ENCODE peak calls at places on chromosomes 13 and 19, in seven cellular contexts. H, N, S, O, X, E and D are unnamed samples.

GRCh38 chr13:112747256-112747655 is 57.4 kb downstream of the ATP11A start:
- DNase-seq in O (no peak), N (no peak), X (no peak), S (no peak), E (no peak), H (no peak), D (no peak)

GRCh38 chr19:3275068-3275582 is 50.7 kb downstream of the CELF5 start:
- DNase-seq in S (no peak), X (peak; percentile 65), O (peak; percentile 45), N (peak; percentile 70), E (no peak), H (no peak), D (peak; percentile 64)

GRCh38 chr19:17654993-17655392 is 33.2 kb downstream of the UNC13A start:
- DNase-seq in H (peak; percentile 61), S (peak; percentile 62), X (no peak), E (no peak), O (peak; percentile 61), N (no peak), D (no peak)

GRCh38 chr13:109309625-109310363 is 476.6 kb downstream of the IRS2 start:
- DNase-seq in N (no peak), X (peak; percentile 78), O (no peak), E (no peak), H (no peak), S (no peak), D (no peak)

GRCh38 chr13:100306042-100306441 is 217.1 kb downstream of the PCCA start:
- DNase-seq in N (no peak), H (no peak), X (no peak), O (no peak), S (no peak), E (no peak), D (no peak)

GRCh38 chr13:64488731-64489130 is 2741.4 kb downstream of the PCDH9 start:
- DNase-seq in X (no peak), O (no peak), E (no peak), S (no peak), N (no peak), H (no peak), D (no peak)

GRCh38 chr13:79581870-79582315 is 100.9 kb downstream of the NDFIP2 start:
- DNase-seq in E (no peak), O (no peak), N (no peak), X (no peak), S (no peak), H (no peak), D (no peak)

GRCh38 chr13:106337096-106337495 is 198.4 kb downstream of the EFNB2 start:
- DNase-seq in O (no peak), E (no peak), H (no peak), S (no peak), X (no peak), N (no peak), D (no peak)

GRCh38 chr19:38571682-38572081 is 46.1 kb downstream of the MAP4K1 start:
- DNase-seq in N (no peak), X (no peak), O (no peak), H (no peak), E (no peak), S (no peak), D (no peak)

GRCh38 chr13:48320906-48321510 is 17.5 kb downstream of the RB1 start:
- DNase-seq in X (no peak), E (no peak), S (no peak), O (no peak), H (no peak), N (no peak), D (no peak)

GRCh38 chr19:41705393-41706174 is 2.8 kb upstream of the CEACAM5 start:
- DNase-seq in X (no peak), H (no peak), E (no peak), N (no peak), S (no peak), O (peak; percentile 41), D (no peak)

GRCh38 chr13:98549728-98550317 is 27.1 kb downstream of the STK24 start:
- DNase-seq in N (no peak), E (no peak), S (no peak), X (no peak), H (no peak), O (no peak), D (no peak)

GRCh38 chr13:34578471-34578870 is 363.6 kb upstream of the NBEA start:
- DNase-seq in S (no peak), O (no peak), N (no peak), H (no peak), X (no peak), E (no peak), D (no peak)

GRCh38 chr19:9498183-9498902 is at the start of gene ZNF560:
- DNase-seq in E (no peak), O (peak; percentile 13), N (no peak), S (peak; percentile 56), H (peak; percentile 49), X (no peak), D (no peak)

GRCh38 chr13:27860743-27861142 is 59.1 kb upstream of the PDX1 start:
- DNase-seq in E (no peak), H (no peak), X (no peak), S (no peak), N (no peak), O (no peak), D (no peak)

GRCh38 chr13:37485766-37486165 is 112.8 kb downstream of the POSTN start:
- DNase-seq in H (no peak), N (no peak), S (no peak), X (no peak), E (no peak), O (no peak), D (no peak)

GRCh38 chr19:18543814-18544475 is 572 bp upstream of the FKBP8 start:
- DNase-seq in X (peak; percentile 23), N (peak; percentile 71), O (peak; percentile 90), E (peak; percentile 72), S (no peak), H (peak; percentile 74), D (peak; percentile 80)

GRCh38 chr19:4206818-4207484 is 22.4 kb upstream of the EBI3 start:
- DNase-seq in E (no peak), X (no peak), O (no peak), H (no peak), S (no peak), N (no peak), D (no peak)

GRCh38 chr13:44382635-44383145 is 9.1 kb downstream of the SERP2 start:
- DNase-seq in O (peak; percentile 21), E (no peak), X (no peak), S (no peak), N (no peak), H (no peak), D (no peak)

GRCh38 chr19:33891773-33892172 is 95.1 kb downstream of the KCTD15 start:
- DNase-seq in E (no peak), X (no peak), N (no peak), O (no peak), H (no peak), S (no peak), D (no peak)

GRCh38 chr19:30563691-30564090 is 191.5 kb downstream of the ZNF536 start:
- DNase-seq in O (no peak), E (no peak), N (no peak), S (no peak), X (no peak), H (no peak), D (no peak)
- TF ChIP-seq TAF1 in O (no peak), E (no peak), N (no peak), S (no peak), X (no peak), H (no peak), D (no peak)

GRCh38 chr13:41154042-41154441 is 21.4 kb upstream of the KBTBD6 start:
- DNase-seq in N (no peak), X (no peak), S (no peak), O (no peak), H (no peak), E (no peak), D (no peak)

GRCh38 chr13:41159174-41159573 is 26.6 kb upstream of the KBTBD6 start:
- DNase-seq in X (no peak), S (no peak), H (no peak), O (no peak), N (no peak), E (no peak), D (no peak)

GRCh38 chr13:41152005-41152404 is 19.4 kb upstream of the KBTBD6 start:
- DNase-seq in E (no peak), X (no peak), H (no peak), O (no peak), N (no peak), S (no peak), D (no peak)

GRCh38 chr13:41156611-41157010 is 24.0 kb upstream of the KBTBD6 start:
- DNase-seq in S (no peak), X (no peak), N (no peak), H (no peak), O (no peak), E (no peak), D (no peak)
- TF ChIP-seq POLR2AphosphoS5 in S (no peak), X (no peak), N (no peak), H (no peak), O (no peak), E (no peak), D (no peak)

GRCh38 chr19:54035215-54036178 is 28.2 kb downstream of the VSTM1 start:
- DNase-seq in S (no peak), H (no peak), O (peak; percentile 3), E (no peak), N (no peak), X (no peak), D (no peak)

GRCh38 chr19:54024660-54025059 is 33.2 kb downstream of the CACNG6 start:
- DNase-seq in S (no peak), X (peak; percentile 41), N (no peak), E (no peak), H (no peak), O (no peak), D (no peak)

GRCh38 chr19:54030895-54031586 is 32.7 kb downstream of the VSTM1 start:
- DNase-seq in N (no peak), X (no peak), E (no peak), O (peak; percentile 10), S (no peak), H (no peak), D (no peak)

GRCh38 chr19:54026656-54027055 is 35.2 kb downstream of the CACNG6 start:
- DNase-seq in E (no peak), S (no peak), N (no peak), X (no peak), H (no peak), O (no peak), D (no peak)

GRCh38 chr19:54029930-54030490 is 33.7 kb downstream of the VSTM1 start:
- DNase-seq in N (no peak), X (peak; percentile 72), H (peak; percentile 86), E (no peak), S (peak; percentile 71), O (peak; percentile 64), D (no peak)
- TF ChIP-seq TAF1 in N (no peak), X (no peak), H (no peak), E (no peak), S (no peak), O (no peak), D (no peak)

DNA sequence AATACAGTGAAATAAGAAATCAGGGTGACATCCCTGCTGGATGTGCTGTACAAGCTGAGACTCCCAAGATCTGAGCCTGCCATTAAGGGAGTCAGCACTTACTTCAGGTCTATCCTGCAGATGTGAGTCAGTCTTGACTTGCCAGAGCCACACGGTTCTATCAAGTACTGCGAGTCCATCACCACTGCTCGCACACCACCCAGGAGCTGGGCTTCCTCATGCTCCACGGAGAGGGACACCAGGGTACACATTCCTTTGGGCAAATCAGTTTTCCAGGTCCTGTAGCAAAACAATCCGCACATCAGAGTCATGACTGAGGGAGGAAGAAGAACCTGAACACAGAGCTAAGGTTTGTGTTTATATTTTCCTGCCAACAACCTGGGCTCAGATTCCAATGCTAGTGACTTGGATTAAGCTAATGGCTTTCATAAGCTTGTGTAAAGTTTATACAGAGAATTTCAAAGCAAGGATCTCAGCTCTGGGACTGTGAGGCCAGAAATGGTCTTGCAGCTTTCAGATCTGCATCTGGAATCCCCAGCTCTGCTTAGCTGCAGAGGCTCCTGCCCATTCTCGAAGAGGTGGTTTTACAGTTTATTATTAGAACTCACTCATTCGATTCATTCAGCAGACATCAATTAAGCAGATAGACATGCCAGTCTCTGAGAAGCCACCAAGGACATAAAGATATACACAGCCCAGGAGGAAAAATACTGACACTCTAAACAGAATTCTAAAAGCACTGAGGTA is 90.6 kb downstream of the KL start:
- DNase-seq in N (no peak), X (no peak), O (no peak), S (no peak), H (no peak), E (no peak), D (no peak)
- TF ChIP-seq POLR2AphosphoS5 in N (no peak), X (no peak), O (no peak), S (no peak), H (no peak), E (no peak), D (no peak)